ENCODE peak calls at places on chromosomes 2 and 18, in seven cellular contexts. P is GM23248, W is ascending aorta, X is heart right ventricle, D is IMR-90, N is psoas muscle, A is small intestine. V is an unnamed sample.

GRCh38 chr2:223176970-223177369 is 125.0 kb downstream of the KCNE4 start:
- DNase-seq in P (no peak), W (no peak), X (no peak), D (no peak), N (no peak), A (no peak), V (no peak)

GRCh38 chr18:2814928-2815327 is 31.9 kb upstream of the EMILIN2 start:
- DNase-seq in P (no peak), W (no peak), X (no peak), D (no peak), N (no peak), A (no peak), V (no peak)

GRCh38 chr2:45711224-45711623 is 59.7 kb downstream of the PRKCE start:
- DNase-seq in P (no peak), W (no peak), X (no peak), D (no peak), N (no peak), A (no peak), V (no peak)

GRCh38 chr18:26477828-26478466 is 70.4 kb downstream of the KCTD1 start:
- DNase-seq in P (no peak), W (no peak), X (no peak), D (no peak), N (no peak), A (no peak), V (no peak)

GRCh38 chr2:51379997-51380396 is 348.1 kb upstream of the NRXN1 start:
- DNase-seq in P (no peak), W (no peak), X (no peak), D (no peak), N (no peak), A (no peak), V (no peak)

GRCh38 chr2:85744771-85745601 is 8.8 kb upstream of the ATOH8 start:
- DNase-seq in P (peak; percentile 96), W (peak; percentile 87), X (no peak), D (peak; percentile 70), N (peak; percentile 72), A (no peak), V (no peak)

GRCh38 chr2:102110596-102111334 is 31.8 kb upstream of the IL1R1 start:
- DNase-seq in P (peak; percentile 61), W (no peak), X (no peak), D (no peak), N (no peak), A (no peak), V (no peak)

GRCh38 chr2:240068193-240068592 is 14.9 kb upstream of the OR6B3 start:
- DNase-seq in P (no peak), W (no peak), X (no peak), D (no peak), N (no peak), A (no peak), V (no peak)

GRCh38 chr18:76643996-76644395 is 149.0 kb upstream of the ZNF516 start:
- DNase-seq in P (peak; percentile 52), W (no peak), X (no peak), D (no peak), N (no peak), A (no peak), V (no peak)

GRCh38 chr18:68176901-68177300 is 538.0 kb downstream of the TMX3 start:
- DNase-seq in P (no peak), W (no peak), X (no peak), D (no peak), N (no peak), A (no peak), V (no peak)

GRCh38 chr2:232444409-232445148 is 11.4 kb upstream of the ALPI start:
- DNase-seq in P (peak; percentile 84), W (peak; percentile 58), X (no peak), D (peak; percentile 50), N (peak; percentile 50), A (peak; percentile 75), V (no peak)

GRCh38 chr18:35276276-35276675 is 13.8 kb downstream of the ZSCAN30 start:
- DNase-seq in P (no peak), W (no peak), X (no peak), D (no peak), N (no peak), A (no peak), V (no peak)

GRCh38 chr2:225120175-225120574 is 77.9 kb upstream of the DOCK10 start:
- DNase-seq in P (peak; percentile 84), W (no peak), X (no peak), D (peak; percentile 67), N (no peak), A (no peak), V (no peak)

GRCh38 chr2:65922030-65922429 is 489.6 kb upstream of the SPRED2 start:
- DNase-seq in P (no peak), W (no peak), X (no peak), D (no peak), N (no peak), A (no peak), V (no peak)

GRCh38 chr18:44682871-44683221 is 2.2 kb downstream of the SETBP1 start:
- DNase-seq in P (no peak), W (no peak), X (no peak), D (no peak), N (peak; percentile 14), A (no peak), V (no peak)

GRCh38 chr2:190849774-190850173 is 30.8 kb upstream of the GLS start:
- DNase-seq in P (peak; percentile 93), W (no peak), X (no peak), D (peak; percentile 88), N (peak; percentile 43), A (no peak), V (no peak)

GRCh38 chr2:27379840-27380625 is 501 bp downstream of the ZNF513 start:
- DNase-seq in P (peak; percentile 54), W (peak; percentile 88), X (peak; percentile 80), D (peak; percentile 76), N (peak; percentile 80), A (peak; percentile 81), V (no peak)

GRCh38 chr18:77470836-77471413 is 221.3 kb downstream of the GALR1 start:
- DNase-seq in P (no peak), W (no peak), X (no peak), D (no peak), N (no peak), A (no peak), V (no peak)

GRCh38 chr2:130823886-130824491 is 12.7 kb upstream of the ARHGEF4 start:
- DNase-seq in P (no peak), W (no peak), X (no peak), D (no peak), N (no peak), A (no peak), V (no peak)

GRCh38 chr2:183207110-183207509 is 82.9 kb downstream of the NUP35 start:
- DNase-seq in P (peak; percentile 23), W (no peak), X (no peak), D (peak; percentile 28), N (no peak), A (no peak), V (no peak)

DNA sequence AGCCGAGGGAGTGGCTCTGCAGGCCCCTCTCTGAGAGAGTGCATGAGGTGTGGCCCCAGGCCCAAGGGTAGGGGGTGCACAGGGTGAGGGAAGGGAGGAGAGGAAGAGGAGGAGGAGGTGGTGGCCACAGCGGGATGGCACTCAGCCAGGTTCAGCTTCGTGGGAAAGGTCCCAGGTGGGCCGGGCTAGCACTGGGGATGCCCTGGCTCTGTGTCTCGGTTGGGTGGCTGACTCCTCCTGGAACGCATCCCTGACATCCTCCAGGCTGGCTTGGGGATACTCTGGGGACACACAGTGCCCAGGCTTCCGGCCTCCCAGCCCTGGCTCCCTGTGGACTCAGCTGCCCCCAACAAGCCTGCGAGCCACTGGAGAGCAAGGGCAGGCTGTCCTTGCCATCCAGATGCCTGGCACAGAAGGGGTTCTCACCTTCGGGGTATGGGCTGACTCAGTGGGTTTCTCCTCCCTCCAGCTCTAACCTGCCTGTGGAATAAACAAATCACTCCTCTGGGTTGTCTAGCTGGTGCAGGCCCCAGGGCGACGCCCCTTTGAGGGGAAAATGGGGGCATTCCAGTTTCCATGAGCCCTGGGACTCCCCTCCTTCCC is 582 bp upstream of the ZAP70 start:
- DNase-seq in P (no peak), W (no peak), X (no peak), D (no peak), N (no peak), A (no peak), V (no peak)
- H3K27ac ChIP-seq in P (no peak overlapping the region), W (no peak overlapping the region), X (no peak overlapping the region), D (no peak overlapping the region), N (no peak overlapping the region), A (peak overlapping the region; percentile 71), V (no peak overlapping the region)

DNA sequence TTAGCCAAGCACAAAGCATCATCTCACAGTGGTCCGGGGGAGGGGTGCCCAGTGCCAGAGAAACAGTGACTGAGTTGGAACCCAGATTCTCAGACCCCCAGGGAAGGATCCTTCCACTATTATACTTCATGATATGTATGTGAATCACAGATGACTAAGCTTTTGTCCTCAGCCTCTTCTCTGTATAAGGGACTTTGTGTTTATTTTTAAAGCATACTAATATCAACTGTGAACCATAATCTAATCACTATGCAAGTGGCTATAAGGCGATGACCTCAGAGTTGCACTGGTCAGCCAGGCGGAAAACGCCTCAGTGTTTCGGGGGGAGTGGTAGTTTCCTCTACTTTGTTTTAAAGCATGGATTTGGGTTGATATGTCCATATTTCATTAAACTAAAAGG is 160.4 kb upstream of the TMEM200C start:
- DNase-seq in P (peak; percentile 82), W (no peak), X (no peak), D (peak; percentile 96), N (no peak), A (no peak), V (no peak)
- H3K4me3 ChIP-seq in P (peak overlapping the region; percentile 52), W (no peak overlapping the region), X (no peak overlapping the region), D (no peak overlapping the region), N (no peak overlapping the region), A (no peak overlapping the region), V (no peak overlapping the region)

GRCh38 chr18:79736846-79737245 is 57.2 kb downstream of the CTDP1 start:
- DNase-seq in P (no peak), W (no peak), X (no peak), D (no peak), N (no peak), A (no peak), V (no peak)
- H3K9me3 ChIP-seq in P (no peaks in the 10 kb centered on the region), W (peaks cover 6% of the 10 kb centered on the region), X (peaks cover 37% of the 10 kb centered on the region), D (peaks cover 16% of the 10 kb centered on the region), N (peaks cover 9% of the 10 kb centered on the region), A (peaks cover 2% of the 10 kb centered on the region), V (no peaks in the 10 kb centered on the region)

GRCh38 chr2:105328281-105329196 is 996 bp downstream of the TGFBRAP1 start:
- DNase-seq in P (peak; percentile 23), W (no peak), X (no peak), D (peak; percentile 50), N (no peak), A (peak; percentile 54), V (no peak)

GRCh38 chr2:105329561-105330495 is at the start of gene TGFBRAP1:
- DNase-seq in P (peak; percentile 84), W (peak; percentile 68), X (peak; percentile 26), D (peak; percentile 42), N (peak; percentile 69), A (peak; percentile 60), V (no peak)

GRCh38 chr2:105329197-105329554 is 359 bp downstream of the TGFBRAP1 start:
- DNase-seq in P (peak; percentile 23), W (no peak), X (no peak), D (no peak), N (peak; percentile 24), A (no peak), V (no peak)

GRCh38 chr2:105325389-105325963 is 4.1 kb downstream of the TGFBRAP1 start:
- DNase-seq in P (peak; percentile 19), W (no peak), X (no peak), D (peak; percentile 55), N (no peak), A (no peak), V (no peak)

DNA sequence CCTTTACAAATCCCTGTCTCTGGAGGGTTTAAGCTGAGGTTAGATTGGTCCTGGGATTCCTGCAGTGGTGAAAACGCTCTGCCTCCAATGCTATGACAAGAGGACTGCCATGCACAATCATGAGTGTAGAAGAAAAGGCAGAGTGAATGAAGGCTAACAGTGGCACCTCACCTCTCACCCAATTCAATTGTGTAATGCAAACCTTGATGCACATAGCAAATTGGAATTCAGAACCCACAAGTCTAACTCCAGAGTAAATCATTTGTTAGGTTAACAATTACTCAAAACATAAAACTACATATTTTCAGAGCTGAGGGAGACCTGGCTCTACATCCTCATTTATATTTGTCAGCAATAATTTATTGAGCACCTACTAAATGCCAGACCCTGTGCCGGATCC is 1.8 kb downstream of the TGFBRAP1 start:
- DNase-seq in P (no peak), W (no peak), X (no peak), D (no peak), N (no peak), A (no peak), V (no peak)
- H3K27ac ChIP-seq in P (no peak overlapping the region), W (peak overlapping the region; percentile 81), X (no peak overlapping the region), D (no peak overlapping the region), N (peak overlapping the region; percentile 87), A (no peak overlapping the region), V (no peak overlapping the region)

V was measured in iPS DF 6.9.